ENCODE peak calls at places on chromosomes 4 and X, in ten cellular contexts. O, L, S, M, R, U, C, N, G and T are unnamed samples.
A peak's percentile ranks its signal among the peaks of the same experiment; 100 is the strongest.

GRCh38 chr4:40316333-40316781 is 18.8 kb upstream of the CHRNA9 start:
- DNase-seq in O (no peak), L (peak; percentile 90), S (no peak), M (no peak), R (no peak), U (no peak), C (no peak), N (no peak), G (no peak), T (peak; percentile 5)

GRCh38 chrX:138057883-138058282 is 492.0 kb downstream of the ZIC3 start:
- DNase-seq in O (no peak), L (no peak), S (no peak), M (no peak), R (no peak), U (no peak), C (no peak), N (no peak), G (no peak), T (no peak)

GRCh38 chr4:139824882-139825522 is 159.4 kb downstream of the MGST2 start:
- DNase-seq in O (peak; percentile 29), L (no peak), S (peak; percentile 36), M (no peak), R (no peak), U (no peak), C (no peak), N (no peak), G (no peak), T (no peak)

GRCh38 chr4:122873752-122874151 is 47.1 kb downstream of the FGF2 start:
- DNase-seq in O (no peak), L (peak; percentile 25), S (no peak), M (no peak), R (no peak), U (no peak), C (no peak), N (no peak), G (no peak), T (peak; percentile 15)

GRCh38 chr4:167233523-167234387 is 539 bp downstream of the SPOCK3 start:
- DNase-seq in O (peak; percentile 26), L (peak; percentile 2), S (peak; percentile 52), M (peak; percentile 46), R (peak; percentile 24), U (no peak), C (peak; percentile 54), N (no peak), G (no peak), T (peak; percentile 16)

GRCh38 chr4:39976945-39977488 is 694 bp downstream of the PDS5A start:
- DNase-seq in O (peak; percentile 50), L (no peak), S (peak; percentile 43), M (peak; percentile 35), R (peak; percentile 40), U (peak; percentile 88), C (peak; percentile 57), N (peak; percentile 20), G (peak; percentile 29), T (peak; percentile 13)

GRCh38 chr4:151830168-151830567 is 69.4 kb upstream of the GATB start:
- DNase-seq in O (no peak), L (no peak), S (no peak), M (no peak), R (no peak), U (no peak), C (no peak), N (no peak), G (no peak), T (no peak)

GRCh38 chrX:155544886-155545285 is 67.9 kb downstream of the TMLHE start:
- DNase-seq in O (no peak), L (peak; percentile 1), S (no peak), M (no peak), R (no peak), U (no peak), C (no peak), N (no peak), G (no peak), T (no peak)

GRCh38 chr4:1802720-1803522 is 9.8 kb downstream of the FGFR3 start:
- DNase-seq in O (no peak), L (no peak), S (no peak), M (no peak), R (no peak), U (no peak), C (no peak), N (no peak), G (no peak), T (no peak)

GRCh38 chr4:29423836-29424721 is 1296.1 kb upstream of the PCDH7 start:
- DNase-seq in O (no peak), L (peak; percentile 92), S (no peak), M (no peak), R (peak; percentile 8), U (no peak), C (no peak), N (no peak), G (no peak), T (no peak)

GRCh38 chr4:84401669-84402068 is 97.4 kb downstream of the NKX6-1 start:
- DNase-seq in O (no peak), L (no peak), S (no peak), M (no peak), R (peak; percentile 42), U (no peak), C (no peak), N (no peak), G (no peak), T (no peak)

GRCh38 chr4:1830642-1831228 is 25.2 kb downstream of the LETM1 start:
- DNase-seq in O (no peak), L (no peak), S (no peak), M (no peak), R (no peak), U (no peak), C (no peak), N (no peak), G (no peak), T (no peak)

GRCh38 chrX:153561337-153561736 is 37.6 kb downstream of the CCNQ start:
- DNase-seq in O (no peak), L (no peak), S (no peak), M (no peak), R (no peak), U (no peak), C (no peak), N (no peak), G (no peak), T (no peak)

GRCh38 chrX:53223955-53224859 is 800 bp downstream of the KDM5C start:
- DNase-seq in O (no peak), L (peak; percentile 33), S (peak; percentile 55), M (no peak), R (peak; percentile 33), U (peak; percentile 77), C (peak; percentile 23), N (no peak), G (peak; percentile 27), T (peak; percentile 6)

GRCh38 chr4:41399191-41399590 is 138.8 kb upstream of the LIMCH1 start:
- DNase-seq in O (no peak), L (no peak), S (no peak), M (no peak), R (no peak), U (no peak), C (no peak), N (no peak), G (no peak), T (no peak)

GRCh38 chrX:153495362-153495751 is 577 bp downstream of the BGN start:
- DNase-seq in O (no peak), L (no peak), S (no peak), M (peak; percentile 22), R (no peak), U (no peak), C (no peak), N (peak; percentile 21), G (no peak), T (no peak)

GRCh38 chrX:69046996-69047490 is 118.2 kb downstream of the PJA1 start:
- DNase-seq in O (no peak), L (no peak), S (no peak), M (no peak), R (no peak), U (no peak), C (no peak), N (no peak), G (peak; percentile 8), T (no peak)

GRCh38 chr4:103996059-103996458 is 276.3 kb upstream of the TACR3 start:
- DNase-seq in O (no peak), L (no peak), S (peak; percentile 63), M (no peak), R (no peak), U (no peak), C (no peak), N (no peak), G (no peak), T (no peak)
- TF ChIP-seq CTCF in O (no peak), L (no peak), S (peak; percentile 49), M (peak; percentile 56), R (no peak), U (no peak), C (no peak), N (no peak), G (no peak), T (no peak)

GRCh38 chr4:15778742-15779231 is 659 bp downstream of the CD38 start:
- DNase-seq in O (peak; percentile 7), L (peak; percentile 28), S (no peak), M (peak; percentile 29), R (peak; percentile 28), U (no peak), C (no peak), N (no peak), G (no peak), T (peak; percentile 62)
- TF ChIP-seq CTCF in O (no peak), L (no peak), S (no peak), M (no peak), R (no peak), U (no peak), C (no peak), N (no peak), G (no peak), T (no peak)

GRCh38 chrX:134026732-134027311 is 41.4 kb upstream of the GPC3 start:
- DNase-seq in O (peak; percentile 52), L (peak; percentile 11), S (peak; percentile 77), M (no peak), R (peak; percentile 88), U (no peak), C (peak; percentile 31), N (peak; percentile 31), G (peak; percentile 23), T (peak; percentile 64)
- TF ChIP-seq CTCF in O (peak; percentile 51), L (peak; percentile 69), S (peak; percentile 57), M (peak; percentile 48), R (peak; percentile 56), U (peak; percentile 46), C (no peak), N (no peak), G (peak; percentile 27), T (peak; percentile 60)

DNA sequence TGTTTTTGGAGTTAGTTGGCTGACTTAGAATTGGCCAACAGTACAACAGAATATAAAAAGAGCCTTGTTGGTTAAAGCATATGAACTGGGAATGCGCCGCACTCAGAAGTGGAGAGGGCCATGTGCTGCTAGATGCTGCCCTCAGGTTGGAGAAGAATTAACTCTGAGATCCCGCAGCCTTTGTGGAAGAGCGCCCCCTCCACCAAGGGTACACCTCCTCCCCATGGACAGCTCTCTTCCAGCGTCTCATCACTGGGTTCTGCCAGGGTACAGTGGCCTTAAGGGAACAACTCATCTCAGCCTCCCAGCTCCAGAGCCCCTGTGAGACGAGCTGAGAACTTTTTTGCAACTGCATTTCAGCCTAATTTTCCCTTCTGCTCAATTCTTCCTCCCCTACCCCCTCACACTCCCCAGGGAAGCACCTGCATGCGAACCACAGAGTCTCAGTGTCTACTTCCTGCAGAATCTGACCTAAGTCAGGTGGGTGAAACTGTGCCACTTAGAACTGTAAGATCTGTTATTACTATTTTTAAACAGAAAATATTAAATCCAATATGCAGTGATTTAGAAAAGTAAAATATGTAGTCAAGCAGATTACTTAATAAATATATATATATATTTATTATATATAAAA is 380.6 kb downstream of the RAB28 start:
- DNase-seq in O (no peak), L (no peak), S (no peak), M (no peak), R (no peak), U (no peak), C (no peak), N (no peak), G (no peak), T (no peak)
- TF ChIP-seq CTCF in O (no peak), L (no peak), S (no peak), M (no peak), R (no peak), U (no peak), C (no peak), N (no peak), G (no peak), T (no peak)